ENCODE peak calls at places on chromosomes 13 and 19, in seven cellular contexts. One of them, this sample, is unnamed.

GRCh38 chr19:7605490-7606222 is 10.0 kb downstream of the CAMSAP3 start:
- DNase-seq in HCT116: peak
- DNase-seq in GM12878: peak
- DNase-seq in HepG2: peak
- DNase-seq in SK-N-SH: peak
- DNase-seq in H1: peak
- DNase-seq in K562: peak
- DNase-seq in this sample: peak

GRCh38 chr19:16283103-16283469 is 41.5 kb upstream of the KLF2 start:
- DNase-seq in HCT116: no peak
- DNase-seq in GM12878: no peak
- DNase-seq in HepG2: no peak
- DNase-seq in SK-N-SH: no peak
- DNase-seq in H1: no peak
- DNase-seq in K562: no peak
- DNase-seq in this sample: no peak

GRCh38 chr13:110006304-110006703 is 219.9 kb upstream of the IRS2 start:
- DNase-seq in HCT116: peak
- DNase-seq in GM12878: no peak
- DNase-seq in HepG2: no peak
- DNase-seq in SK-N-SH: no peak
- DNase-seq in H1: no peak
- DNase-seq in K562: no peak
- DNase-seq in this sample: no peak

GRCh38 chr19:15511671-15512424 is 3.5 kb downstream of the CYP4F22 start:
- DNase-seq in HCT116: no peak
- DNase-seq in GM12878: no peak
- DNase-seq in HepG2: no peak
- DNase-seq in SK-N-SH: no peak
- DNase-seq in H1: no peak
- DNase-seq in K562: no peak
- DNase-seq in this sample: no peak

GRCh38 chr19:11152318-11153062 is 3.1 kb downstream of the SPC24 start:
- DNase-seq in HCT116: no peak
- DNase-seq in GM12878: no peak
- DNase-seq in HepG2: no peak
- DNase-seq in SK-N-SH: no peak
- DNase-seq in H1: no peak
- DNase-seq in K562: no peak
- DNase-seq in this sample: peak

GRCh38 chr19:35225951-35226350 is 2.6 kb downstream of the FAM187B start:
- DNase-seq in HCT116: no peak
- DNase-seq in GM12878: no peak
- DNase-seq in HepG2: no peak
- DNase-seq in SK-N-SH: no peak
- DNase-seq in H1: no peak
- DNase-seq in K562: no peak
- DNase-seq in this sample: no peak

GRCh38 chr19:9673912-9674668 is 810 bp downstream of the ZNF562 start:
- DNase-seq in HCT116: peak
- DNase-seq in GM12878: peak
- DNase-seq in HepG2: peak
- DNase-seq in SK-N-SH: no peak
- DNase-seq in H1: no peak
- DNase-seq in K562: no peak
- DNase-seq in this sample: no peak

GRCh38 chr13:59409211-59409610 is 754.5 kb downstream of the DIAPH3 start:
- DNase-seq in HCT116: no peak
- DNase-seq in GM12878: no peak
- DNase-seq in HepG2: no peak
- DNase-seq in SK-N-SH: no peak
- DNase-seq in H1: no peak
- DNase-seq in K562: no peak
- DNase-seq in this sample: no peak

GRCh38 chr19:10013834-10014618 is 743 bp downstream of the RDH8 start:
- DNase-seq in HCT116: no peak
- DNase-seq in GM12878: no peak
- DNase-seq in HepG2: no peak
- DNase-seq in SK-N-SH: peak
- DNase-seq in H1: no peak
- DNase-seq in K562: no peak
- DNase-seq in this sample: no peak

GRCh38 chr13:106275441-106276032 is 259.9 kb downstream of the EFNB2 start:
- DNase-seq in HCT116: no peak
- DNase-seq in GM12878: no peak
- DNase-seq in HepG2: no peak
- DNase-seq in SK-N-SH: no peak
- DNase-seq in H1: no peak
- DNase-seq in K562: no peak
- DNase-seq in this sample: no peak

GRCh38 chr13:112522578-112522977 is 65.4 kb downstream of the TUBGCP3 start:
- DNase-seq in HCT116: no peak
- DNase-seq in GM12878: no peak
- DNase-seq in HepG2: no peak
- DNase-seq in SK-N-SH: no peak
- DNase-seq in H1: no peak
- DNase-seq in K562: no peak
- DNase-seq in this sample: no peak

GRCh38 chr13:60620611-60621395 is 223.8 kb downstream of the TDRD3 start:
- DNase-seq in HCT116: no peak
- DNase-seq in GM12878: no peak
- DNase-seq in HepG2: no peak
- DNase-seq in SK-N-SH: no peak
- DNase-seq in H1: no peak
- DNase-seq in K562: no peak
- DNase-seq in this sample: no peak

GRCh38 chr19:35266149-35266903 is 2.4 kb upstream of the USF2 start:
- DNase-seq in HCT116: no peak
- DNase-seq in GM12878: no peak
- DNase-seq in HepG2: no peak
- DNase-seq in SK-N-SH: no peak
- DNase-seq in H1: no peak
- DNase-seq in K562: no peak
- DNase-seq in this sample: no peak

GRCh38 chr13:97395437-97396136 is 38.4 kb upstream of the RAP2A start:
- DNase-seq in HCT116: no peak
- DNase-seq in GM12878: no peak
- DNase-seq in HepG2: no peak
- DNase-seq in SK-N-SH: no peak
- DNase-seq in H1: no peak
- DNase-seq in K562: no peak
- DNase-seq in this sample: no peak

GRCh38 chr13:40028446-40028845 is 373.0 kb downstream of the COG6 start:
- DNase-seq in HCT116: no peak
- DNase-seq in GM12878: no peak
- DNase-seq in HepG2: no peak
- DNase-seq in SK-N-SH: no peak
- DNase-seq in H1: no peak
- DNase-seq in K562: no peak
- DNase-seq in this sample: no peak

GRCh38 chr13:38582133-38582532 is 104.7 kb upstream of the FREM2 start:
- DNase-seq in HCT116: no peak
- DNase-seq in GM12878: no peak
- DNase-seq in HepG2: peak
- DNase-seq in SK-N-SH: peak
- DNase-seq in H1: no peak
- DNase-seq in K562: peak
- DNase-seq in this sample: peak

GRCh38 chr13:41648314-41648935 is 191.1 kb downstream of the RGCC start:
- DNase-seq in HCT116: peak
- DNase-seq in GM12878: no peak
- DNase-seq in HepG2: peak
- DNase-seq in SK-N-SH: no peak
- DNase-seq in H1: no peak
- DNase-seq in K562: no peak
- DNase-seq in this sample: peak

GRCh38 chr13:21672811-21673591 is 2.1 kb downstream of the FGF9 start:
- DNase-seq in HCT116: no peak
- DNase-seq in GM12878: no peak
- DNase-seq in HepG2: no peak
- DNase-seq in SK-N-SH: no peak
- DNase-seq in H1: no peak
- DNase-seq in K562: no peak
- DNase-seq in this sample: no peak

GRCh38 chr13:48891586-48891985 is 84.1 kb upstream of the FNDC3A start:
- DNase-seq in HCT116: peak
- DNase-seq in GM12878: no peak
- DNase-seq in HepG2: peak
- DNase-seq in SK-N-SH: no peak
- DNase-seq in H1: no peak
- DNase-seq in K562: no peak
- DNase-seq in this sample: no peak

GRCh38 chr13:88068316-88068715 is 397.1 kb downstream of the SLITRK5 start:
- DNase-seq in HCT116: no peak
- DNase-seq in GM12878: no peak
- DNase-seq in HepG2: no peak
- DNase-seq in SK-N-SH: no peak
- DNase-seq in H1: no peak
- DNase-seq in K562: no peak
- DNase-seq in this sample: no peak

DNA sequence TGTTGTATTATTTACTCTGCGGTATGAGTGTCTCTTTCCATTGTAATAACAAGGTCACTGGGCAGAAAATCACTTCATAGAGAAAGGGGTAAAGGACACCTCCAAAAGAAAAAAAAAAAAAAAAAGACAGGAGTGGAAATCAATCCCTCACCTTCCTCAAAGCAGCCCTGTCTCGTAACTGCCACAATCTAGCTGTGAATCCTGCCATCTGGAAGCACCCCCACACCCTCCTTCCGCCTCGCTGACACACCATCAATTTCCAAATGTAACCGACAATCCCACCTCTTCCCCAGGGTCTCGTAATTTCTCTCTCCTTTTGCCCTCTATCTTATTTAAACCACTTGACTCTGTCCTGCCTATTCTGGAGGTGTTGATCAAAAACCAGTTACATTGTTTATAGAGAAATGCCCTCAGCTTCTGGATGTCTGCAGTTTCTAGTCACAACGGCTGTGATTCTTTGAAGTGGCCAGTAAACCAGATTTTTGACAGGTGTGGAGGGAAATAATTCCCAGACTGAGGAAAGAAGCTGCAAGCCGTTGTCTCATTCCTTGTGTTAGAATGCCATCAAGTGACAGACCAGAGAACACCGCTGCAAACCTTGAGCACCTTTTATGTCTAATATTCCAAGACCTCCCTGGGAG is 9.1 kb upstream of the POP4 start:
- DNase-seq in HCT116: no peak
- DNase-seq in GM12878: no peak
- DNase-seq in HepG2: peak
- DNase-seq in SK-N-SH: no peak
- DNase-seq in H1: no peak
- DNase-seq in K562: no peak
- DNase-seq in this sample: no peak
- TF ChIP-seq JUND in HCT116: no peak
- TF ChIP-seq JUND in GM12878: no peak
- TF ChIP-seq JUND in HepG2: no peak
- TF ChIP-seq JUND in SK-N-SH: no peak
- TF ChIP-seq JUND in H1: no peak
- TF ChIP-seq JUND in K562: no peak
- TF ChIP-seq JUND in this sample: no peak

GRCh38 chr13:98771838-98772611 is 19.6 kb upstream of the SLC15A1 start:
- DNase-seq in HCT116: no peak
- DNase-seq in GM12878: no peak
- DNase-seq in HepG2: no peak
- DNase-seq in SK-N-SH: no peak
- DNase-seq in H1: no peak
- DNase-seq in K562: no peak
- DNase-seq in this sample: no peak
- TF ChIP-seq JUND in HCT116: no peak
- TF ChIP-seq JUND in GM12878: no peak
- TF ChIP-seq JUND in HepG2: no peak
- TF ChIP-seq JUND in SK-N-SH: no peak
- TF ChIP-seq JUND in H1: no peak
- TF ChIP-seq JUND in K562: no peak
- TF ChIP-seq JUND in this sample: no peak

GRCh38 chr19:48933382-48933932 is at the start of gene DHDH:
- DNase-seq in HCT116: peak
- DNase-seq in GM12878: peak
- DNase-seq in HepG2: peak
- DNase-seq in SK-N-SH: peak
- DNase-seq in H1: peak
- DNase-seq in K562: peak
- DNase-seq in this sample: peak
- TF ChIP-seq JUND in HCT116: no peak
- TF ChIP-seq JUND in GM12878: no peak
- TF ChIP-seq JUND in HepG2: no peak
- TF ChIP-seq JUND in SK-N-SH: no peak
- TF ChIP-seq JUND in H1: no peak
- TF ChIP-seq JUND in K562: peak
- TF ChIP-seq JUND in this sample: no peak

GRCh38 chr13:43230989-43231388 is 207.6 kb downstream of the DNAJC15 start:
- DNase-seq in HCT116: no peak
- DNase-seq in GM12878: no peak
- DNase-seq in HepG2: no peak
- DNase-seq in SK-N-SH: no peak
- DNase-seq in H1: no peak
- DNase-seq in K562: no peak
- DNase-seq in this sample: no peak

GRCh38 chr13:43232866-43233265 is 209.5 kb downstream of the DNAJC15 start:
- DNase-seq in HCT116: no peak
- DNase-seq in GM12878: no peak
- DNase-seq in HepG2: no peak
- DNase-seq in SK-N-SH: no peak
- DNase-seq in H1: no peak
- DNase-seq in K562: no peak
- DNase-seq in this sample: no peak

GRCh38 chr13:43235028-43235427 is 211.6 kb downstream of the DNAJC15 start:
- DNase-seq in HCT116: no peak
- DNase-seq in GM12878: no peak
- DNase-seq in HepG2: no peak
- DNase-seq in SK-N-SH: no peak
- DNase-seq in H1: no peak
- DNase-seq in K562: no peak
- DNase-seq in this sample: no peak

GRCh38 chr13:43229506-43229905 is 206.1 kb downstream of the DNAJC15 start:
- DNase-seq in HCT116: no peak
- DNase-seq in GM12878: no peak
- DNase-seq in HepG2: no peak
- DNase-seq in SK-N-SH: no peak
- DNase-seq in H1: no peak
- DNase-seq in K562: no peak
- DNase-seq in this sample: no peak

DNA sequence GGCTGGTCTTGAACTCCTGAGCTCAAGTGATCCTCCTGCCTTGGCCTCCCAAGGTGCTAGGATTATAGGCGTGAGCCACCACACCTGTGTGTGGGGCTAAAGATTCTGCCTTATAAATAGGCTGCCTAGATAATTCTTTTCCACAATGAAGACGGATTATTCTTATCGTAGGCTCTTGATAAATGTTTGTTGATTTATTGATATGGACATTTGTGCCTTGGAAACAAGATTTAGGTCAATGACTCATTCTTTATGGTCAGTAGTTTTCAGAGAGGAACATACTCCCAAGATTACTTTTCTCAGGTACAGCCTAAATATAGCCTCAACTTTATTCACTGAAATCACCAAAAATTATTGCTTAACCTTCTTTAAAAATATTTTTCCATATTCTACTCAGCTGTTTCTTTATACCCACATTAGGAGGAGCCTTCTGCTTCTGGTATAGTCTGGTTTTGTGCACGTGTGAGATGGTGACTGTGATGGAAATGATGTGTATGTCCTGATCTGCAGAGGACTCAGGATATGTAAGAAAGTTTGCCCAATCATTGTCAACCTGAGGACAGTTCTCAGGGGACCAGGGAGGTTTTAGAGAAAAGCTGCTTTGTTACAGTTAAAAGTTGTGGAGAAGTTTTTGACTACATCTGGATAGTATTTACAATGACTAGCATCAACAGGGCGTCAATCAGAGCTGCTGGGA is 208.9 kb downstream of the DNAJC15 start:
- DNase-seq in HCT116: no peak
- DNase-seq in GM12878: no peak
- DNase-seq in HepG2: no peak
- DNase-seq in SK-N-SH: no peak
- DNase-seq in H1: no peak
- DNase-seq in K562: no peak
- DNase-seq in this sample: no peak
- TF ChIP-seq JUND in HCT116: no peak
- TF ChIP-seq JUND in GM12878: no peak
- TF ChIP-seq JUND in HepG2: no peak
- TF ChIP-seq JUND in SK-N-SH: no peak
- TF ChIP-seq JUND in H1: no peak
- TF ChIP-seq JUND in K562: no peak
- TF ChIP-seq JUND in this sample: no peak

This sample was measured in T47D.